ENCODE peak calls at places on chromosomes 6 and 20, in four cellular contexts. One of them, this sample, is unnamed. For H3K4me1, the result is how much of the 10 kb centered on the place peaks cover.

GRCh38 chr6:69835414-69836179 is 30.8 kb upstream of the COL19A1 start:
- DNase-seq in K562: peak
- DNase-seq in GM12878: no peak
- DNase-seq in IMR-90: peak
- DNase-seq in this sample: peak

GRCh38 chr6:40438556-40438955 is 148.6 kb downstream of the LRFN2 start:
- DNase-seq in K562: no peak
- DNase-seq in GM12878: no peak
- DNase-seq in IMR-90: no peak
- DNase-seq in this sample: no peak

GRCh38 chr20:32207626-32208498 is at the start of the genes PLAGL2 and POFUT1:
- DNase-seq in K562: peak
- DNase-seq in GM12878: peak
- DNase-seq in IMR-90: peak
- DNase-seq in this sample: peak

GRCh38 chr6:79640146-79641111 is 9.3 kb downstream of the SH3BGRL2 start:
- DNase-seq in K562: no peak
- DNase-seq in GM12878: no peak
- DNase-seq in IMR-90: no peak
- DNase-seq in this sample: peak

GRCh38 chr6:24858154-24858801 is 59.6 kb upstream of the ARMH2 start:
- DNase-seq in K562: no peak
- DNase-seq in GM12878: peak
- DNase-seq in IMR-90: no peak
- DNase-seq in this sample: peak

GRCh38 chr6:39389372-39389767 is 66.9 kb upstream of the KCNK16 start:
- DNase-seq in K562: no peak
- DNase-seq in GM12878: no peak
- DNase-seq in IMR-90: no peak
- DNase-seq in this sample: no peak

GRCh38 chr6:152143359-152143758 is 335.9 kb downstream of the ESR1 start:
- DNase-seq in K562: no peak
- DNase-seq in GM12878: no peak
- DNase-seq in IMR-90: no peak
- DNase-seq in this sample: no peak

GRCh38 chr6:156107514-156108150 is 652.0 kb upstream of the NOX3 start:
- DNase-seq in K562: no peak
- DNase-seq in GM12878: no peak
- DNase-seq in IMR-90: no peak
- DNase-seq in this sample: no peak

GRCh38 chr6:166589334-166589731 is 2.9 kb upstream of the RAMACL start:
- DNase-seq in K562: no peak
- DNase-seq in GM12878: peak
- DNase-seq in IMR-90: no peak
- DNase-seq in this sample: peak

GRCh38 chr6:154974485-154975149 is 20.5 kb upstream of the TIAM2 start:
- DNase-seq in K562: peak
- DNase-seq in GM12878: no peak
- DNase-seq in IMR-90: no peak
- DNase-seq in this sample: peak

GRCh38 chr6:149440735-149441662 is 40.9 kb downstream of the SUMO4 start:
- DNase-seq in K562: no peak
- DNase-seq in GM12878: no peak
- DNase-seq in IMR-90: peak
- DNase-seq in this sample: no peak

GRCh38 chr6:54071941-54072340 is 39.3 kb upstream of the MLIP start:
- DNase-seq in K562: no peak
- DNase-seq in GM12878: no peak
- DNase-seq in IMR-90: no peak
- DNase-seq in this sample: peak

GRCh38 chr20:2745060-2745910 is 52.7 kb downstream of the EBF4 start:
- DNase-seq in K562: no peak
- DNase-seq in GM12878: no peak
- DNase-seq in IMR-90: no peak
- DNase-seq in this sample: no peak

GRCh38 chr20:32482251-32483220 is 102.6 kb downstream of the NOL4L start:
- DNase-seq in K562: no peak
- DNase-seq in GM12878: no peak
- DNase-seq in IMR-90: no peak
- DNase-seq in this sample: peak

GRCh38 chr6:155648301-155648700 is 192.7 kb upstream of the NOX3 start:
- DNase-seq in K562: no peak
- DNase-seq in GM12878: no peak
- DNase-seq in IMR-90: no peak
- DNase-seq in this sample: no peak

GRCh38 chr20:48787861-48788375 is 39.9 kb downstream of the PREX1 start:
- DNase-seq in K562: peak
- DNase-seq in GM12878: no peak
- DNase-seq in IMR-90: peak
- DNase-seq in this sample: no peak

GRCh38 chr20:57654363-57654997 is 34.3 kb upstream of the ZBP1 start:
- DNase-seq in K562: peak
- DNase-seq in GM12878: no peak
- DNase-seq in IMR-90: peak
- DNase-seq in this sample: peak

GRCh38 chr6:157218371-157219198 is 104.7 kb downstream of the TMEM242 start:
- DNase-seq in K562: no peak
- DNase-seq in GM12878: no peak
- DNase-seq in IMR-90: no peak
- DNase-seq in this sample: no peak

GRCh38 chr6:131368077-131368911 is 204.7 kb upstream of the ARG1 start:
- DNase-seq in K562: no peak
- DNase-seq in GM12878: peak
- DNase-seq in IMR-90: no peak
- DNase-seq in this sample: no peak

GRCh38 chr6:57177545-57178225 is 5.6 kb downstream of the BAG2 start:
- DNase-seq in K562: no peak
- DNase-seq in GM12878: no peak
- DNase-seq in IMR-90: peak
- DNase-seq in this sample: no peak

GRCh38 chr6:57172136-57173055 is at the start of gene BAG2:
- DNase-seq in K562: peak
- DNase-seq in GM12878: peak
- DNase-seq in IMR-90: peak
- DNase-seq in this sample: peak

GRCh38 chr6:57174511-57174907 is 2.4 kb downstream of the BAG2 start:
- DNase-seq in K562: no peak
- DNase-seq in GM12878: no peak
- DNase-seq in IMR-90: no peak
- DNase-seq in this sample: no peak

GRCh38 chr6:57173056-57173885 is 1.1 kb downstream of the BAG2 start:
- DNase-seq in K562: peak
- DNase-seq in GM12878: no peak
- DNase-seq in IMR-90: peak
- DNase-seq in this sample: no peak

DNA sequence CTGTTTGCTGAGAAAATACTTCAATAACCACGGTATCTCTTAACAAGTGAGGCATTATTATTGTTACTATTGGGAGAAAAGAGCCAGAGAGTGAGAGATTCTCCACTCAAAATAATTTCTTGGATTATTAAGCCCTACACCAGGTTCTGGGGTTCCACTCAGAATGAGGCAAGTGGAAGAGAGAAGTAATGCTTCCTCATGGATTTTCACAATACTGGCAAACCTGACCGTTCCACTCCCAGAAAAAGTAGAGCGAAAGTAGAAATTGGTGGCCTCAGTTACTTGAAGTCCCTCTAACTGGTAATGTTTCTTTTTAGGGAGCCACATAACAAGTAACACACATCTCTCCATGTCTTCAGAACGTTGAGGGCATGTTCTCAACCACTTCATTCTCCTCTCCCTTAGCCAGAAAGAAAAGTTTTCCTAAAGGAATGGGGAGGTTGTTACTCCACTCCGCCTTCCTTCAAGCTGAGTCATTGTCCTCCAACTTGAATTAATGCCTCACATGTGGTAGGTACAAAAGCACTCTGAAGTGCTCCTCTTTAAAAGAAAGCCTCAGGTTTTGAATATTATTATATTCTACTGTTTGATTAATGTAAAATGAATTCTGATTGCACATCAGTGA is 1.9 kb downstream of the BAG2 start:
- DNase-seq in K562: peak
- DNase-seq in GM12878: no peak
- DNase-seq in IMR-90: peak
- DNase-seq in this sample: peak
- H3K4me1 ChIP-seq in K562: under half
- H3K4me1 ChIP-seq in GM12878: under half
- H3K4me1 ChIP-seq in IMR-90: under half
- H3K4me1 ChIP-seq in this sample: under half

DNA sequence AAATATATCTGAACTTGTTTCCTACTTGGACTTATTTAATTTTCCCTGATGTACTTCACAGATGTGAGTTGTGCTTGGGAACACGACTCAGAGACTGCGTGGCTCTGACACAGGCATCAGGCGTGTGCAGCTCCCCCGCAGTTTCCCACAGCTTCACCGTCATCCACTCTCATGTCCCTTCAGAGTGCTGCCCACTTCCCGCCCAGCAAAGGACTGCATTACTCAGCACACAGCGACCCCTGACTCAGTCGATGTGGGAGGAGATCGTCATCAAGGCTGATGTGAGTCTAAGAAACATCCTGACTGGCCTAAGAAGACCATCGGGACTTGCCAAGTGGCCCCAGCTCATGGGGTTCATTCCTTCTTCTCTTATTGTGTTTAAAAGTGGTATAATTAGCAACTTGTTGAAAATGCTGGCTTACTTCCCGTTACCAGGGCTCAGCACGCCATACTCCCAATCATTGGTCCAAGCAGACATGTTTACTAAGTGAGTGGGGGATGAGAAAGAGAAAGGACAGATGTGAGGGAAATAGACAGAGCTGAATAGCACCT is 539.4 kb upstream of the JARID2 start:
- DNase-seq in K562: peak
- DNase-seq in GM12878: no peak
- DNase-seq in IMR-90: peak
- DNase-seq in this sample: no peak
- TF ChIP-seq FOS in K562: peak
- TF ChIP-seq FOS in GM12878: no peak
- TF ChIP-seq FOS in IMR-90: peak
- TF ChIP-seq FOS in this sample: no peak

GRCh38 chr6:134173007-134173690 is 120.7 kb upstream of the SLC2A12 start:
- DNase-seq in K562: no peak
- DNase-seq in GM12878: no peak
- DNase-seq in IMR-90: peak
- DNase-seq in this sample: no peak

GRCh38 chr6:134170844-134171243 is 118.4 kb upstream of the SLC2A12 start:
- DNase-seq in K562: no peak
- DNase-seq in GM12878: no peak
- DNase-seq in IMR-90: peak
- DNase-seq in this sample: no peak

GRCh38 chr6:134173936-134174789 is 121.7 kb upstream of the SLC2A12 start:
- DNase-seq in K562: peak
- DNase-seq in GM12878: peak
- DNase-seq in IMR-90: peak
- DNase-seq in this sample: peak

GRCh38 chr6:134171517-134171916 is 119.1 kb upstream of the SLC2A12 start:
- DNase-seq in K562: no peak
- DNase-seq in GM12878: no peak
- DNase-seq in IMR-90: peak
- DNase-seq in this sample: no peak

GRCh38 chr6:134172020-134172766 is 119.8 kb upstream of the SLC2A12 start:
- DNase-seq in K562: no peak
- DNase-seq in GM12878: no peak
- DNase-seq in IMR-90: peak
- DNase-seq in this sample: no peak
- H3K4me1 ChIP-seq in K562: under half
- H3K4me1 ChIP-seq in GM12878: under half
- H3K4me1 ChIP-seq in IMR-90: under half
- H3K4me1 ChIP-seq in this sample: under half

DNA sequence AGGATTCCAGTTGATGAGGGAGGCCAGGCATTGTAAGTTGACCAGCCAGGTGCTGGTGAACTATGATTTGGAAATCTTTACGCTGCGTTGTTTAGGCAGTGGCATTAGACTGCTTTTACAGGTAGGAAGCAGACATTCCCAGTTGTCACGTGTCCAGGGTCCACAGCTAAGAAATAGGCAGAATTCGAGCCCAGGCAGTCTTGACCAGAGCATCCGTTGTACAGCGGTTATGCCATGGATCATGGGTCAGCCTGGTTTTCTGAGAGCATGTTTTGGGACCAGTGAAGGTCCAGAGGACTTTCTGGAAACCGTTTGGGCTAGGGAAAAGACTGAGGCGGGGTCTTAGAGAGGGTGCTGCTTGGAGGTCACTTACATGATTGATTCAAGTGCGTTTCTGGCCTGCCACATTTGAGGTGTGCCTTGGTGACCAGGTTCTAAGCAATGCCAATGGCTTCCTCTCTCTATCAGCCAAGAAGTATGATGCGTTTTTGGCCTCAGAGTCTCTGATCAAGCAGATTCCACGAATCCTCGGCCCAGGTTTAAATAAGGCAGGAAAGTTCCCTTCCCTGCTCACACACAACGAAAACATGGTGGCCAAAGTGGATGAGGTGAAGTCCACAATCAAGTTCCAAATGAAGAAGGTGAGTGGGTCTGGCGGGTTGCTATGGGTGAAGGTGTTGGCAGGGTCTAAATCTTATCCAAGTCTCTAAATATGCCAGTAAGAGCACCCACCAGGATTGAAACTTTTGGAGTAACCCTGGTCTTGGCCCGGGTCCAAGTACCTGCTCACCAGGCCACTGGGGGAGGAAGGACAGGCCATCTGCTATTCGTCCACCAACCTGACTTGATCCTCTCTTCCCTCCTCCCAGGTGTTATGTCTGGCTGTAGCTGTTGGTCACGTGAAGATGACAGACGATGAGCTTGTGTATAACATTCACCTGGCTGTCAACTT is 1.8 kb downstream of the RPL10A start:
- DNase-seq in K562: peak
- DNase-seq in GM12878: no peak
- DNase-seq in IMR-90: no peak
- DNase-seq in this sample: peak
- TF ChIP-seq FOS in K562: no peak
- TF ChIP-seq FOS in GM12878: no peak
- TF ChIP-seq FOS in IMR-90: no peak
- TF ChIP-seq FOS in this sample: no peak

GRCh38 chr6:31732029-31732428 is 2.9 kb upstream of the DDAH2 start:
- DNase-seq in K562: no peak
- DNase-seq in GM12878: no peak
- DNase-seq in IMR-90: no peak
- DNase-seq in this sample: no peak
- H3K4me1 ChIP-seq in K562: under half
- H3K4me1 ChIP-seq in GM12878: under half
- H3K4me1 ChIP-seq in IMR-90: under half
- H3K4me1 ChIP-seq in this sample: under half

GRCh38 chr20:41001497-41001896 is 27.1 kb upstream of the TOP1 start:
- DNase-seq in K562: no peak
- DNase-seq in GM12878: no peak
- DNase-seq in IMR-90: peak
- DNase-seq in this sample: no peak
- TF ChIP-seq FOS in K562: no peak
- TF ChIP-seq FOS in GM12878: no peak
- TF ChIP-seq FOS in IMR-90: no peak
- TF ChIP-seq FOS in this sample: no peak

DNA sequence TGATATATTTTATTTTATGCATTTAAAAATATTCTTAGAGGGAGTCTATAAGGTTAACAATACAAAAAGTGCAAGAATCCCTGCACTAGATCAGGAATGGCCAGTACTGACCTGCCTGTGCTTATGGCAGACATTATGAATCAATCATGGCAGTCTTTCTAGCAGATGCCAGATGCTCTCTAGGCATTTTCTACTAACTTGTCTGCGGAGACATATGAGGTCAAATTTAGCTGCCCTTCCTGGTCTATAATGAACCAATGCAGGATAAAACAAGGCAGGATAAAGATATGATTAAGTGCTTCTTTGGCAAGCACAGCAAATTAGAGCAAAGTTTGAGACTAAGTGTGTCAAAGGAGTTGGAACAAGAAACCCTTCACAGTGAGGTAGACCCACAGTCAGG is 46.6 kb upstream of the RNF24 start:
- DNase-seq in K562: no peak
- DNase-seq in GM12878: no peak
- DNase-seq in IMR-90: no peak
- DNase-seq in this sample: no peak
- H3K4me1 ChIP-seq in K562: under half
- H3K4me1 ChIP-seq in GM12878: under half
- H3K4me1 ChIP-seq in IMR-90: under half
- H3K4me1 ChIP-seq in this sample: under half

This sample was measured in endothelial cell of umbilical vein.